ENCODE peak calls at places on chromosomes 7 and 10, in seven cellular contexts. One of them, this sample, is unnamed.

GRCh38 chr7:98178762-98179490 is 32.3 kb upstream of the BHLHA15 start:
- DNase-seq in LoVo: no peak
- DNase-seq in hepatocyte: no peak
- DNase-seq in CD4-positive, CD25-positive, alpha-beta regulatory T cell: no peak
- DNase-seq in right cardiac atrium: no peak
- DNase-seq in HFF-Myc: no peak
- DNase-seq in mammary epithelial cell: no peak
- DNase-seq in this sample: no peak

GRCh38 chr10:13872411-13872810 is 285.6 kb downstream of the PRPF18 start:
- DNase-seq in right cardiac atrium: no peak
- DNase-seq in hepatocyte: no peak
- DNase-seq in HFF-Myc: no peak
- DNase-seq in LoVo: no peak
- DNase-seq in CD4-positive, CD25-positive, alpha-beta regulatory T cell: no peak
- DNase-seq in mammary epithelial cell: no peak
- DNase-seq in this sample: no peak

GRCh38 chr7:100516135-100516812 is 22.7 kb upstream of the AGFG2 start:
- DNase-seq in right cardiac atrium: no peak
- DNase-seq in mammary epithelial cell: peak
- DNase-seq in CD4-positive, CD25-positive, alpha-beta regulatory T cell: no peak
- DNase-seq in hepatocyte: peak
- DNase-seq in LoVo: peak
- DNase-seq in HFF-Myc: peak
- DNase-seq in this sample: peak

GRCh38 chr10:117757121-117757795 is 214.7 kb downstream of the EMX2 start:
- DNase-seq in CD4-positive, CD25-positive, alpha-beta regulatory T cell: no peak
- DNase-seq in LoVo: no peak
- DNase-seq in hepatocyte: no peak
- DNase-seq in right cardiac atrium: no peak
- DNase-seq in mammary epithelial cell: no peak
- DNase-seq in HFF-Myc: no peak
- DNase-seq in this sample: no peak

GRCh38 chr10:101558206-101558605 is 29.9 kb downstream of the POLL start:
- DNase-seq in HFF-Myc: peak
- DNase-seq in LoVo: peak
- DNase-seq in mammary epithelial cell: peak
- DNase-seq in right cardiac atrium: no peak
- DNase-seq in CD4-positive, CD25-positive, alpha-beta regulatory T cell: no peak
- DNase-seq in hepatocyte: no peak
- DNase-seq in this sample: no peak

GRCh38 chr10:78657622-78658165 is 411.1 kb upstream of the ZMIZ1 start:
- DNase-seq in HFF-Myc: no peak
- DNase-seq in CD4-positive, CD25-positive, alpha-beta regulatory T cell: peak
- DNase-seq in mammary epithelial cell: peak
- DNase-seq in LoVo: peak
- DNase-seq in right cardiac atrium: peak
- DNase-seq in hepatocyte: peak
- DNase-seq in this sample: no peak

GRCh38 chr10:131972474-131973071 is 9.2 kb downstream of the BNIP3 start:
- DNase-seq in right cardiac atrium: peak
- DNase-seq in hepatocyte: no peak
- DNase-seq in CD4-positive, CD25-positive, alpha-beta regulatory T cell: peak
- DNase-seq in mammary epithelial cell: no peak
- DNase-seq in HFF-Myc: no peak
- DNase-seq in LoVo: no peak
- DNase-seq in this sample: peak

GRCh38 chr10:88661018-88661417 is 3.2 kb upstream of the LIPF start:
- DNase-seq in right cardiac atrium: no peak
- DNase-seq in hepatocyte: no peak
- DNase-seq in CD4-positive, CD25-positive, alpha-beta regulatory T cell: no peak
- DNase-seq in HFF-Myc: no peak
- DNase-seq in LoVo: no peak
- DNase-seq in mammary epithelial cell: no peak
- DNase-seq in this sample: no peak

GRCh38 chr7:142795339-142795863 is 24.6 kb downstream of the PRSS2 start:
- DNase-seq in HFF-Myc: no peak
- DNase-seq in LoVo: no peak
- DNase-seq in CD4-positive, CD25-positive, alpha-beta regulatory T cell: peak
- DNase-seq in hepatocyte: no peak
- DNase-seq in right cardiac atrium: no peak
- DNase-seq in mammary epithelial cell: no peak
- DNase-seq in this sample: no peak

GRCh38 chr10:9010931-9011670 is 956.6 kb downstream of the GATA3 start:
- DNase-seq in hepatocyte: no peak
- DNase-seq in CD4-positive, CD25-positive, alpha-beta regulatory T cell: no peak
- DNase-seq in mammary epithelial cell: peak
- DNase-seq in LoVo: peak
- DNase-seq in right cardiac atrium: no peak
- DNase-seq in HFF-Myc: no peak
- DNase-seq in this sample: no peak

GRCh38 chr7:82805527-82805960 is 357.1 kb downstream of the PCLO start:
- DNase-seq in HFF-Myc: peak
- DNase-seq in CD4-positive, CD25-positive, alpha-beta regulatory T cell: no peak
- DNase-seq in right cardiac atrium: peak
- DNase-seq in hepatocyte: no peak
- DNase-seq in LoVo: peak
- DNase-seq in mammary epithelial cell: peak
- DNase-seq in this sample: peak

GRCh38 chr7:144489504-144489903 is 86.0 kb upstream of the NOBOX start:
- DNase-seq in CD4-positive, CD25-positive, alpha-beta regulatory T cell: no peak
- DNase-seq in right cardiac atrium: no peak
- DNase-seq in hepatocyte: no peak
- DNase-seq in LoVo: no peak
- DNase-seq in mammary epithelial cell: no peak
- DNase-seq in HFF-Myc: no peak
- DNase-seq in this sample: no peak

GRCh38 chr7:43750016-43750887 is 8.2 kb upstream of the BLVRA start:
- DNase-seq in right cardiac atrium: no peak
- DNase-seq in CD4-positive, CD25-positive, alpha-beta regulatory T cell: no peak
- DNase-seq in LoVo: no peak
- DNase-seq in hepatocyte: no peak
- DNase-seq in mammary epithelial cell: no peak
- DNase-seq in HFF-Myc: no peak
- DNase-seq in this sample: no peak

GRCh38 chr10:128049226-128050010 is 76.8 kb downstream of the MKI67 start:
- DNase-seq in mammary epithelial cell: peak
- DNase-seq in hepatocyte: no peak
- DNase-seq in CD4-positive, CD25-positive, alpha-beta regulatory T cell: no peak
- DNase-seq in HFF-Myc: no peak
- DNase-seq in right cardiac atrium: no peak
- DNase-seq in LoVo: no peak
- DNase-seq in this sample: no peak

GRCh38 chr10:350981-351501 is 215.8 kb downstream of the ZMYND11 start:
- DNase-seq in HFF-Myc: no peak
- DNase-seq in mammary epithelial cell: no peak
- DNase-seq in LoVo: no peak
- DNase-seq in CD4-positive, CD25-positive, alpha-beta regulatory T cell: no peak
- DNase-seq in hepatocyte: no peak
- DNase-seq in right cardiac atrium: no peak
- DNase-seq in this sample: no peak

GRCh38 chr10:124259139-124259825 is 159.4 kb downstream of the OAT start:
- DNase-seq in LoVo: no peak
- DNase-seq in HFF-Myc: no peak
- DNase-seq in mammary epithelial cell: no peak
- DNase-seq in hepatocyte: no peak
- DNase-seq in right cardiac atrium: no peak
- DNase-seq in CD4-positive, CD25-positive, alpha-beta regulatory T cell: no peak
- DNase-seq in this sample: peak

GRCh38 chr10:49161411-49161997 is 26.7 kb downstream of the TMEM273 start:
- DNase-seq in hepatocyte: peak
- DNase-seq in HFF-Myc: no peak
- DNase-seq in mammary epithelial cell: peak
- DNase-seq in CD4-positive, CD25-positive, alpha-beta regulatory T cell: no peak
- DNase-seq in LoVo: no peak
- DNase-seq in right cardiac atrium: no peak
- DNase-seq in this sample: peak

GRCh38 chr10:5944389-5945202 is 32.7 kb downstream of the IL15RA start:
- DNase-seq in HFF-Myc: peak
- DNase-seq in right cardiac atrium: peak
- DNase-seq in hepatocyte: peak
- DNase-seq in mammary epithelial cell: peak
- DNase-seq in LoVo: peak
- DNase-seq in CD4-positive, CD25-positive, alpha-beta regulatory T cell: no peak
- DNase-seq in this sample: peak

GRCh38 chr10:104273899-104274575 is 5.1 kb downstream of the GSTO2 start:
- DNase-seq in LoVo: no peak
- DNase-seq in mammary epithelial cell: no peak
- DNase-seq in right cardiac atrium: no peak
- DNase-seq in HFF-Myc: no peak
- DNase-seq in CD4-positive, CD25-positive, alpha-beta regulatory T cell: no peak
- DNase-seq in hepatocyte: no peak
- DNase-seq in this sample: no peak

GRCh38 chr7:151891182-151891581 is 14.3 kb upstream of the PRKAG2 start:
- DNase-seq in right cardiac atrium: no peak
- DNase-seq in HFF-Myc: no peak
- DNase-seq in hepatocyte: no peak
- DNase-seq in CD4-positive, CD25-positive, alpha-beta regulatory T cell: no peak
- DNase-seq in LoVo: no peak
- DNase-seq in mammary epithelial cell: no peak
- DNase-seq in this sample: no peak

GRCh38 chr7:143384741-143385631 is 3.8 kb downstream of the ZYX start:
- DNase-seq in right cardiac atrium: peak
- DNase-seq in HFF-Myc: no peak
- DNase-seq in LoVo: no peak
- DNase-seq in CD4-positive, CD25-positive, alpha-beta regulatory T cell: no peak
- DNase-seq in hepatocyte: no peak
- DNase-seq in mammary epithelial cell: no peak
- DNase-seq in this sample: no peak

GRCh38 chr7:64883113-64883905 is 19.8 kb upstream of the ZNF273 start:
- DNase-seq in mammary epithelial cell: no peak
- DNase-seq in hepatocyte: no peak
- DNase-seq in LoVo: no peak
- DNase-seq in CD4-positive, CD25-positive, alpha-beta regulatory T cell: no peak
- DNase-seq in right cardiac atrium: peak
- DNase-seq in HFF-Myc: no peak
- DNase-seq in this sample: no peak

GRCh38 chr7:157834501-157835143 is 497.8 kb downstream of the DNAJB6 start:
- DNase-seq in HFF-Myc: no peak
- DNase-seq in hepatocyte: no peak
- DNase-seq in CD4-positive, CD25-positive, alpha-beta regulatory T cell: no peak
- DNase-seq in right cardiac atrium: no peak
- DNase-seq in LoVo: no peak
- DNase-seq in mammary epithelial cell: no peak
- DNase-seq in this sample: no peak

GRCh38 chr10:73785221-73785720 is at the start of gene ZSWIM8:
- DNase-seq in right cardiac atrium: peak
- DNase-seq in LoVo: peak
- DNase-seq in mammary epithelial cell: peak
- DNase-seq in HFF-Myc: peak
- DNase-seq in CD4-positive, CD25-positive, alpha-beta regulatory T cell: peak
- DNase-seq in hepatocyte: peak
- DNase-seq in this sample: peak

GRCh38 chr7:101575731-101576130 is 53.4 kb downstream of the MYL10 start:
- DNase-seq in CD4-positive, CD25-positive, alpha-beta regulatory T cell: no peak
- DNase-seq in mammary epithelial cell: no peak
- DNase-seq in HFF-Myc: no peak
- DNase-seq in right cardiac atrium: no peak
- DNase-seq in LoVo: no peak
- DNase-seq in hepatocyte: no peak
- DNase-seq in this sample: no peak

GRCh38 chr10:36263871-36264270 is 621.8 kb upstream of the FZD8 start:
- DNase-seq in LoVo: no peak
- DNase-seq in hepatocyte: no peak
- DNase-seq in mammary epithelial cell: peak
- DNase-seq in CD4-positive, CD25-positive, alpha-beta regulatory T cell: no peak
- DNase-seq in right cardiac atrium: no peak
- DNase-seq in HFF-Myc: no peak
- DNase-seq in this sample: no peak

GRCh38 chr7:44867073-44867990 is 18.0 kb downstream of the PURB start:
- DNase-seq in LoVo: peak
- DNase-seq in CD4-positive, CD25-positive, alpha-beta regulatory T cell: no peak
- DNase-seq in HFF-Myc: no peak
- DNase-seq in right cardiac atrium: no peak
- DNase-seq in hepatocyte: peak
- DNase-seq in mammary epithelial cell: peak
- DNase-seq in this sample: peak

GRCh38 chr7:151313857-151314256 is 27.8 kb upstream of the NUB1 start:
- DNase-seq in CD4-positive, CD25-positive, alpha-beta regulatory T cell: no peak
- DNase-seq in right cardiac atrium: peak
- DNase-seq in HFF-Myc: no peak
- DNase-seq in hepatocyte: no peak
- DNase-seq in mammary epithelial cell: peak
- DNase-seq in LoVo: no peak
- DNase-seq in this sample: no peak

GRCh38 chr7:147674705-147675104 is 915.9 kb upstream of the C7orf33 start:
- DNase-seq in hepatocyte: no peak
- DNase-seq in HFF-Myc: no peak
- DNase-seq in mammary epithelial cell: no peak
- DNase-seq in CD4-positive, CD25-positive, alpha-beta regulatory T cell: no peak
- DNase-seq in right cardiac atrium: no peak
- DNase-seq in LoVo: no peak
- DNase-seq in this sample: no peak

GRCh38 chr7:117946201-117946633 is 73.0 kb upstream of the CTTNBP2 start:
- DNase-seq in right cardiac atrium: no peak
- DNase-seq in LoVo: no peak
- DNase-seq in mammary epithelial cell: peak
- DNase-seq in CD4-positive, CD25-positive, alpha-beta regulatory T cell: no peak
- DNase-seq in HFF-Myc: no peak
- DNase-seq in hepatocyte: no peak
- DNase-seq in this sample: peak

GRCh38 chr10:4812041-4812440 is 14.0 kb upstream of the AKR1E2 start:
- DNase-seq in right cardiac atrium: no peak
- DNase-seq in hepatocyte: no peak
- DNase-seq in HFF-Myc: no peak
- DNase-seq in LoVo: no peak
- DNase-seq in mammary epithelial cell: no peak
- DNase-seq in CD4-positive, CD25-positive, alpha-beta regulatory T cell: no peak
- DNase-seq in this sample: no peak

GRCh38 chr7:70317356-70317755 is 719.1 kb downstream of the AUTS2 start:
- DNase-seq in hepatocyte: no peak
- DNase-seq in CD4-positive, CD25-positive, alpha-beta regulatory T cell: no peak
- DNase-seq in mammary epithelial cell: peak
- DNase-seq in HFF-Myc: no peak
- DNase-seq in LoVo: peak
- DNase-seq in right cardiac atrium: no peak
- DNase-seq in this sample: peak

GRCh38 chr10:129963076-129963830 is 821 bp downstream of the EBF3 start:
- DNase-seq in right cardiac atrium: peak
- DNase-seq in hepatocyte: peak
- DNase-seq in CD4-positive, CD25-positive, alpha-beta regulatory T cell: no peak
- DNase-seq in HFF-Myc: no peak
- DNase-seq in LoVo: peak
- DNase-seq in mammary epithelial cell: no peak
- DNase-seq in this sample: no peak

GRCh38 chr7:100590077-100590737 is 4.1 kb downstream of the FBXO24 start:
- DNase-seq in HFF-Myc: no peak
- DNase-seq in hepatocyte: no peak
- DNase-seq in right cardiac atrium: peak
- DNase-seq in LoVo: no peak
- DNase-seq in mammary epithelial cell: no peak
- DNase-seq in CD4-positive, CD25-positive, alpha-beta regulatory T cell: no peak
- DNase-seq in this sample: no peak

GRCh38 chr10:114408968-114409444 is 4.7 kb upstream of the AFAP1L2 start:
- DNase-seq in LoVo: peak
- DNase-seq in hepatocyte: no peak
- DNase-seq in CD4-positive, CD25-positive, alpha-beta regulatory T cell: no peak
- DNase-seq in mammary epithelial cell: no peak
- DNase-seq in right cardiac atrium: no peak
- DNase-seq in HFF-Myc: no peak
- DNase-seq in this sample: no peak

GRCh38 chr10:93746844-93747284 is 10.9 kb upstream of the LGI1 start:
- DNase-seq in HFF-Myc: peak
- DNase-seq in right cardiac atrium: no peak
- DNase-seq in LoVo: peak
- DNase-seq in mammary epithelial cell: peak
- DNase-seq in hepatocyte: peak
- DNase-seq in CD4-positive, CD25-positive, alpha-beta regulatory T cell: no peak
- DNase-seq in this sample: peak